ENCODE peak calls at places on chromosomes 5 and 9, in seven cellular contexts. E is HuH-7.5; O is stimulated activated CD4-positive, alpha-beta T cell treated with anti-CD3 and anti-CD28 coated beads, TNF-alpha, amount 100 ng/mL, for 4 hours; P is activated CD8-positive, alpha-beta memory T cell treated with anti-CD3 and anti-CD28 coated beads for 48 hours; Q is A172; I is effector memory CD8-positive, alpha-beta T cell; V is NCI-H460. B is an unnamed sample.

GRCh38 chr5:53537711-53538110 is 22.7 kb upstream of the NDUFS4 start:
- DNase-seq in O (no peak), E (no peak), P (no peak), Q (no peak), I (no peak), V (no peak), B (peak; percentile 2)

GRCh38 chr5:35668794-35669193 is 51.1 kb downstream of the SPEF2 start:
- DNase-seq in I (no peak), V (no peak), O (no peak), Q (no peak), E (no peak), P (no peak), B (no peak)

GRCh38 chr9:97845130-97845529 is 7.9 kb upstream of the FOXE1 start:
- DNase-seq in P (no peak), I (no peak), V (peak; percentile 51), Q (peak; percentile 60), O (no peak), E (no peak), B (peak; percentile 60)

GRCh38 chr9:81538929-81539716 is 150.2 kb downstream of the TLE1 start:
- DNase-seq in Q (no peak), E (no peak), P (no peak), O (no peak), V (no peak), I (no peak), B (peak; percentile 85)

GRCh38 chr9:137318976-137319375 is 16.9 kb upstream of the NRARP start:
- DNase-seq in O (no peak), V (peak; percentile 59), Q (no peak), I (no peak), P (no peak), E (peak; percentile 88), B (no peak)

GRCh38 chr5:143233020-143233419 is 170.5 kb downstream of the NR3C1 start:
- DNase-seq in P (no peak), O (no peak), E (no peak), V (no peak), Q (no peak), I (no peak), B (peak; percentile 41)

GRCh38 chr5:21774791-21775190 is 1078.4 kb downstream of the CDH12 start:
- DNase-seq in O (no peak), V (no peak), P (no peak), I (no peak), E (no peak), Q (peak; percentile 80), B (peak; percentile 11)

GRCh38 chr9:116558035-116558434 is 129.1 kb upstream of the TRIM32 start:
- DNase-seq in V (no peak), E (no peak), P (no peak), O (no peak), I (no peak), Q (no peak), B (no peak)

GRCh38 chr5:96517294-96517693 is 84.2 kb upstream of the PCSK1 start:
- DNase-seq in P (no peak), O (no peak), Q (no peak), I (no peak), V (no peak), E (no peak), B (peak; percentile 38)

GRCh38 chr9:4762889-4763521 is 22.0 kb upstream of the AK3 start:
- DNase-seq in O (no peak), E (no peak), P (no peak), Q (no peak), V (no peak), I (no peak), B (peak; percentile 60)

GRCh38 chr9:127336708-127337352 is 60.1 kb upstream of the SLC2A8 start:
- DNase-seq in E (no peak), P (no peak), O (no peak), V (peak; percentile 90), Q (peak; percentile 97), I (no peak), B (peak; percentile 96)

GRCh38 chr5:36653046-36653445 is 46.6 kb downstream of the SLC1A3 start:
- DNase-seq in V (no peak), I (no peak), Q (no peak), E (no peak), P (no peak), O (no peak), B (no peak)

GRCh38 chr5:143200781-143201398 is 202.6 kb downstream of the NR3C1 start:
- DNase-seq in Q (peak; percentile 92), P (no peak), V (peak; percentile 46), I (no peak), O (no peak), E (no peak), B (peak; percentile 81)

GRCh38 chr9:22954550-22954949 is 507.9 kb downstream of the DMRTA1 start:
- DNase-seq in P (no peak), Q (no peak), E (no peak), I (no peak), V (no peak), O (no peak), B (no peak)

GRCh38 chr9:86041331-86041741 is 58.0 kb downstream of the GOLM1 start:
- DNase-seq in Q (no peak), E (no peak), V (no peak), I (no peak), P (no peak), O (no peak), B (peak; percentile 64)

GRCh38 chr9:131405858-131406566 is 12.1 kb downstream of the PRRC2B start:
- DNase-seq in Q (no peak), V (no peak), E (no peak), P (no peak), O (no peak), I (no peak), B (no peak)

GRCh38 chr5:32909207-32909606 is 198.1 kb downstream of the NPR3 start:
- DNase-seq in O (no peak), Q (peak; percentile 35), V (no peak), P (no peak), E (no peak), I (no peak), B (peak; percentile 63)

GRCh38 chr9:5736563-5737346 is 96.2 kb downstream of the ERMP1 start:
- DNase-seq in O (no peak), P (no peak), E (no peak), I (no peak), Q (no peak), V (no peak), B (no peak)

GRCh38 chr9:87065981-87066380 is 118.7 kb upstream of the GAS1 start:
- DNase-seq in I (no peak), O (no peak), P (no peak), Q (no peak), V (no peak), E (no peak), B (peak; percentile 32)

GRCh38 chr9:86353591-86354047 is 591 bp downstream of the TUT7 start:
- DNase-seq in P (no peak), O (no peak), I (no peak), V (no peak), Q (peak; percentile 51), E (peak; percentile 8), B (peak; percentile 34)

GRCh38 chr5:176559683-176560082 is 10.5 kb downstream of the CDHR2 start:
- DNase-seq in P (no peak), Q (no peak), I (no peak), E (no peak), O (no peak), V (no peak), B (no peak)

GRCh38 chr9:38432922-38433510 is 8.8 kb upstream of the IGFBPL1 start:
- DNase-seq in P (no peak), Q (peak; percentile 16), O (no peak), I (peak; percentile 3), V (peak; percentile 30), E (no peak), B (peak; percentile 72)

GRCh38 chr5:151205411-151205810 is 18.5 kb downstream of the CCDC69 start:
- DNase-seq in E (no peak), I (no peak), V (no peak), O (no peak), P (no peak), Q (no peak), B (no peak)

GRCh38 chr9:70747335-70747734 is 332.9 kb upstream of the KLF9 start:
- DNase-seq in E (no peak), P (no peak), I (no peak), O (no peak), Q (no peak), V (no peak), B (peak; percentile 4)

GRCh38 chr9:114911167-114911821 is 19.1 kb downstream of the TNFSF8 start:
- DNase-seq in E (peak; percentile 33), I (no peak), P (no peak), V (peak; percentile 54), O (no peak), Q (peak; percentile 73), B (peak; percentile 58)

GRCh38 chr9:18662320-18662719 is 188.4 kb downstream of the ADAMTSL1 start:
- DNase-seq in P (no peak), V (no peak), I (no peak), Q (no peak), E (no peak), O (no peak), B (no peak)

GRCh38 chr5:35674049-35674448 is 56.4 kb downstream of the SPEF2 start:
- DNase-seq in P (no peak), I (no peak), Q (no peak), V (no peak), O (no peak), E (no peak), B (no peak)

GRCh38 chr5:4156153-4156552 is 560.5 kb downstream of the IRX1 start:
- DNase-seq in V (no peak), Q (no peak), I (no peak), O (no peak), P (no peak), E (no peak), B (no peak)

GRCh38 chr5:132774896-132775295 is 2.1 kb downstream of the SEPTIN8 start:
- DNase-seq in I (no peak), V (no peak), E (no peak), Q (no peak), P (no peak), O (no peak), B (no peak)

GRCh38 chr5:82259172-82259800 is 18.9 kb downstream of the RPS23 start:
- DNase-seq in V (no peak), P (no peak), Q (no peak), E (no peak), I (no peak), O (no peak), B (peak; percentile 69)

GRCh38 chr9:134474058-134474370 is 147.8 kb downstream of the RXRA start:
- DNase-seq in V (no peak), O (no peak), Q (peak; percentile 61), E (no peak), I (no peak), P (no peak), B (peak; percentile 47)

GRCh38 chr5:96870094-96871021 is 5.9 kb upstream of the ERAP2 start:
- DNase-seq in O (no peak), I (no peak), V (no peak), Q (no peak), E (no peak), P (no peak), B (peak; percentile 33)

GRCh38 chr9:134778841-134779411 is 101.7 kb upstream of the FCN2 start:
- DNase-seq in P (no peak), E (peak; percentile 79), V (peak; percentile 46), I (no peak), Q (peak; percentile 64), O (no peak), B (peak; percentile 70)

GRCh38 chr5:50694027-50694590 is 27.7 kb downstream of the PARP8 start:
- DNase-seq in V (no peak), E (no peak), I (no peak), Q (no peak), O (no peak), P (no peak), B (peak; percentile 43)

GRCh38 chr9:85321561-85321960 is 420.2 kb downstream of the AGTPBP1 start:
- DNase-seq in V (no peak), Q (no peak), P (no peak), O (no peak), E (no peak), I (no peak), B (no peak)

GRCh38 chr9:110932883-110933282 is 105.4 kb downstream of the LPAR1 start:
- DNase-seq in V (no peak), E (no peak), P (no peak), I (no peak), O (no peak), Q (no peak), B (peak; percentile 39)

GRCh38 chr5:131530706-131531331 is 104.2 kb downstream of the RAPGEF6 start:
- DNase-seq in V (no peak), O (no peak), P (no peak), E (no peak), I (no peak), Q (no peak), B (no peak)

GRCh38 chr9:6214451-6214850 is 1.2 kb upstream of the IL33 start:
- DNase-seq in P (no peak), Q (no peak), O (no peak), I (no peak), E (no peak), V (no peak), B (no peak)

B was measured in choroid plexus epithelial cell.